ENCODE peak calls at places on chromosomes 6 and 20, in ten cellular contexts. One of them, this sample, is unnamed.

GRCh38 chr20:58984691-58985090 is 3.6 kb downstream of the NELFCD start:
- DNase-seq in neural crest cell: no peak
- DNase-seq in RWPE2: peak
- DNase-seq in choroid plexus epithelial cell: no peak
- DNase-seq in A549: no peak
- DNase-seq in ovary: no peak
- DNase-seq in glutamatergic neuron: no peak
- DNase-seq in astrocyte of the spinal cord: no peak
- DNase-seq in tibial nerve: peak
- DNase-seq in mucosa of descending colon: no peak
- DNase-seq in this sample: no peak

GRCh38 chr6:165634076-165634475 is 29.0 kb downstream of the PDE10A start:
- DNase-seq in astrocyte of the spinal cord: no peak
- DNase-seq in glutamatergic neuron: no peak
- DNase-seq in mucosa of descending colon: no peak
- DNase-seq in ovary: no peak
- DNase-seq in A549: no peak
- DNase-seq in choroid plexus epithelial cell: no peak
- DNase-seq in RWPE2: no peak
- DNase-seq in tibial nerve: no peak
- DNase-seq in neural crest cell: no peak
- DNase-seq in this sample: no peak

GRCh38 chr6:108764580-108764950 is 83.7 kb upstream of the ARMC2 start:
- DNase-seq in A549: no peak
- DNase-seq in tibial nerve: no peak
- DNase-seq in neural crest cell: no peak
- DNase-seq in choroid plexus epithelial cell: no peak
- DNase-seq in glutamatergic neuron: no peak
- DNase-seq in astrocyte of the spinal cord: no peak
- DNase-seq in RWPE2: no peak
- DNase-seq in ovary: no peak
- DNase-seq in mucosa of descending colon: no peak
- DNase-seq in this sample: no peak

GRCh38 chr6:16639689-16640480 is 121.4 kb downstream of the ATXN1 start:
- DNase-seq in mucosa of descending colon: no peak
- DNase-seq in tibial nerve: no peak
- DNase-seq in A549: peak
- DNase-seq in ovary: no peak
- DNase-seq in astrocyte of the spinal cord: peak
- DNase-seq in RWPE2: no peak
- DNase-seq in neural crest cell: no peak
- DNase-seq in glutamatergic neuron: no peak
- DNase-seq in choroid plexus epithelial cell: peak
- DNase-seq in this sample: no peak

GRCh38 chr6:37920667-37921066 is 101.1 kb downstream of the ZFAND3 start:
- DNase-seq in glutamatergic neuron: no peak
- DNase-seq in ovary: no peak
- DNase-seq in tibial nerve: no peak
- DNase-seq in A549: peak
- DNase-seq in RWPE2: no peak
- DNase-seq in neural crest cell: no peak
- DNase-seq in astrocyte of the spinal cord: no peak
- DNase-seq in choroid plexus epithelial cell: no peak
- DNase-seq in mucosa of descending colon: no peak
- DNase-seq in this sample: no peak

GRCh38 chr6:154868143-154868594 is 126.9 kb upstream of the TIAM2 start:
- DNase-seq in RWPE2: no peak
- DNase-seq in mucosa of descending colon: no peak
- DNase-seq in ovary: no peak
- DNase-seq in tibial nerve: no peak
- DNase-seq in astrocyte of the spinal cord: peak
- DNase-seq in A549: peak
- DNase-seq in glutamatergic neuron: no peak
- DNase-seq in choroid plexus epithelial cell: peak
- DNase-seq in neural crest cell: no peak
- DNase-seq in this sample: no peak

GRCh38 chr6:15881150-15881549 is 218.3 kb upstream of the DTNBP1 start:
- DNase-seq in neural crest cell: no peak
- DNase-seq in glutamatergic neuron: no peak
- DNase-seq in choroid plexus epithelial cell: no peak
- DNase-seq in mucosa of descending colon: no peak
- DNase-seq in tibial nerve: no peak
- DNase-seq in ovary: no peak
- DNase-seq in RWPE2: no peak
- DNase-seq in A549: no peak
- DNase-seq in astrocyte of the spinal cord: no peak
- DNase-seq in this sample: no peak

GRCh38 chr20:52192296-52193007 is 873 bp upstream of the ZFP64 start:
- DNase-seq in ovary: no peak
- DNase-seq in tibial nerve: no peak
- DNase-seq in RWPE2: no peak
- DNase-seq in choroid plexus epithelial cell: no peak
- DNase-seq in neural crest cell: no peak
- DNase-seq in mucosa of descending colon: no peak
- DNase-seq in glutamatergic neuron: peak
- DNase-seq in A549: peak
- DNase-seq in astrocyte of the spinal cord: peak
- DNase-seq in this sample: no peak

GRCh38 chr6:154602708-154603107 is 92.2 kb upstream of the CNKSR3 start:
- DNase-seq in mucosa of descending colon: no peak
- DNase-seq in tibial nerve: no peak
- DNase-seq in ovary: no peak
- DNase-seq in choroid plexus epithelial cell: no peak
- DNase-seq in neural crest cell: no peak
- DNase-seq in glutamatergic neuron: no peak
- DNase-seq in RWPE2: no peak
- DNase-seq in astrocyte of the spinal cord: no peak
- DNase-seq in A549: no peak
- DNase-seq in this sample: no peak

GRCh38 chr20:8646026-8646425 is 422.9 kb upstream of the PLCB4 start:
- DNase-seq in mucosa of descending colon: no peak
- DNase-seq in RWPE2: no peak
- DNase-seq in astrocyte of the spinal cord: peak
- DNase-seq in tibial nerve: no peak
- DNase-seq in A549: no peak
- DNase-seq in choroid plexus epithelial cell: no peak
- DNase-seq in glutamatergic neuron: no peak
- DNase-seq in neural crest cell: no peak
- DNase-seq in ovary: no peak
- DNase-seq in this sample: no peak

GRCh38 chr6:4948781-4949450 is 54.9 kb downstream of the RPP40 start:
- DNase-seq in glutamatergic neuron: no peak
- DNase-seq in neural crest cell: no peak
- DNase-seq in A549: no peak
- DNase-seq in tibial nerve: no peak
- DNase-seq in choroid plexus epithelial cell: no peak
- DNase-seq in mucosa of descending colon: no peak
- DNase-seq in astrocyte of the spinal cord: no peak
- DNase-seq in RWPE2: no peak
- DNase-seq in ovary: no peak
- DNase-seq in this sample: peak

GRCh38 chr20:14334306-14334930 is 3.0 kb downstream of the FLRT3 start:
- DNase-seq in A549: peak
- DNase-seq in ovary: peak
- DNase-seq in mucosa of descending colon: no peak
- DNase-seq in choroid plexus epithelial cell: peak
- DNase-seq in neural crest cell: peak
- DNase-seq in glutamatergic neuron: peak
- DNase-seq in RWPE2: no peak
- DNase-seq in astrocyte of the spinal cord: peak
- DNase-seq in tibial nerve: no peak
- DNase-seq in this sample: no peak

GRCh38 chr6:147122823-147123222 is 81.4 kb upstream of the STXBP5 start:
- DNase-seq in RWPE2: no peak
- DNase-seq in astrocyte of the spinal cord: no peak
- DNase-seq in glutamatergic neuron: no peak
- DNase-seq in neural crest cell: no peak
- DNase-seq in tibial nerve: no peak
- DNase-seq in ovary: no peak
- DNase-seq in A549: no peak
- DNase-seq in choroid plexus epithelial cell: no peak
- DNase-seq in mucosa of descending colon: no peak
- DNase-seq in this sample: no peak

GRCh38 chr20:59149678-59150504 is 13.7 kb upstream of the ZNF831 start:
- DNase-seq in glutamatergic neuron: no peak
- DNase-seq in A549: no peak
- DNase-seq in mucosa of descending colon: no peak
- DNase-seq in ovary: no peak
- DNase-seq in RWPE2: peak
- DNase-seq in neural crest cell: no peak
- DNase-seq in tibial nerve: no peak
- DNase-seq in choroid plexus epithelial cell: no peak
- DNase-seq in astrocyte of the spinal cord: no peak
- DNase-seq in this sample: no peak

GRCh38 chr6:87152528-87152950 is 2.8 kb upstream of the ZNF292 start:
- DNase-seq in choroid plexus epithelial cell: peak
- DNase-seq in RWPE2: no peak
- DNase-seq in ovary: no peak
- DNase-seq in glutamatergic neuron: no peak
- DNase-seq in neural crest cell: peak
- DNase-seq in tibial nerve: no peak
- DNase-seq in mucosa of descending colon: no peak
- DNase-seq in A549: no peak
- DNase-seq in astrocyte of the spinal cord: no peak
- DNase-seq in this sample: no peak

GRCh38 chr6:74671558-74672025 is 534.3 kb downstream of the COL12A1 start:
- DNase-seq in mucosa of descending colon: no peak
- DNase-seq in A549: no peak
- DNase-seq in ovary: no peak
- DNase-seq in neural crest cell: no peak
- DNase-seq in astrocyte of the spinal cord: peak
- DNase-seq in choroid plexus epithelial cell: peak
- DNase-seq in RWPE2: no peak
- DNase-seq in tibial nerve: no peak
- DNase-seq in glutamatergic neuron: no peak
- DNase-seq in this sample: no peak

GRCh38 chr6:30213999-30214982 is 1.1 kb upstream of the TRIM26 start:
- DNase-seq in neural crest cell: peak
- DNase-seq in astrocyte of the spinal cord: peak
- DNase-seq in tibial nerve: peak
- DNase-seq in A549: peak
- DNase-seq in mucosa of descending colon: peak
- DNase-seq in glutamatergic neuron: peak
- DNase-seq in ovary: peak
- DNase-seq in RWPE2: no peak
- DNase-seq in choroid plexus epithelial cell: peak
- DNase-seq in this sample: peak
- TF ChIP-seq CTCF in neural crest cell: no peak
- TF ChIP-seq CTCF in astrocyte of the spinal cord: no peak
- TF ChIP-seq CTCF in tibial nerve: no peak
- TF ChIP-seq CTCF in A549: no peak
- TF ChIP-seq CTCF in mucosa of descending colon: no peak
- TF ChIP-seq CTCF in glutamatergic neuron: no peak
- TF ChIP-seq CTCF in ovary: no peak
- TF ChIP-seq CTCF in RWPE2: no peak
- TF ChIP-seq CTCF in choroid plexus epithelial cell: no peak
- TF ChIP-seq CTCF in this sample: no peak

DNA sequence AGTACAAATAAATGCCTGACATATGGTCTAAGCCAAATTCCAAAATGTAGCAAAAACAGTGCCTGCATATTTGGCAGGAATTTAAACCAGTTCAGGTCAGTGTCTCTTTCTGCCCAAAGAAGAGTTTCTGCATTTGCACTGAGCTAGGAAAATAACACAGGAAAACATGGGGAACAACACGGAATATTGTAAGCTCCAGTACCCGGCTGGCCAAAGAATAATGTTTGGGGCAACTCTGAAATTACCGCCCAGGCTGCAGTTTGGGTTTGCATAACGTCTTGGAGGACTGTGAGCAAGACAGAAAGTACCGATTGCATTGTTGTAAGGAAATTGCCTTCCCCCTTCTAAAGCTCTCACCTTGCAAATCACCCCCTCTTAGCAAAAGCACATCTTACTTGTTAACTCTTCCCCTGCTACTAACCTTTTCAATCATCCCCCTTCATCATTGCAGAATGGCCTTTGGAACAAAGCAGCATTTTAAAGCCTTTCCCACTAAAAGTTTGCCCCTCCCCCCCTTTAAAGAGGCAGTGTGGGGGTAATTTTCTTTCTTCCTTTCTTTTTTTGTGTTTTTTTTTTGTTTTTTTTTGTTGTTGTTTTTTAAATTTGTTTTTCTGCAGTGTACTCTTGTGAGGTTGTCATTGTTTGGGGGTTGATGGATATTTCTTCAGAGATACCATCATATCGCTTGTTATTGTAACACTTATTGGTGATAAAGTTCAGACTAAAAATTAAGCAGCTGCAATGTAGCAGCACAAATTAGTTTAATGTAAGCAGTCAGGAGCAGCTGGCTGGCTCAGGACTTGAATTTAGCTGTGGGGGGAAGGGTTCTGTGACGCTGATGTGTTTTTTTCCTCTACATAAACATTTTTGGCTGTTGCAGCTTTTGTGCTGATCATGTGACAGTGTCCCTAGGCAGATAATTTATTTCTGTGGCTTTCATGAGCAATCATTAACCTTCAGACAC is 100.0 kb upstream of the CITED2 start:
- DNase-seq in tibial nerve: peak
- DNase-seq in choroid plexus epithelial cell: peak
- DNase-seq in A549: no peak
- DNase-seq in neural crest cell: no peak
- DNase-seq in mucosa of descending colon: no peak
- DNase-seq in ovary: no peak
- DNase-seq in glutamatergic neuron: no peak
- DNase-seq in astrocyte of the spinal cord: peak
- DNase-seq in RWPE2: no peak
- DNase-seq in this sample: no peak
- TF ChIP-seq CTCF in tibial nerve: no peak
- TF ChIP-seq CTCF in choroid plexus epithelial cell: no peak
- TF ChIP-seq CTCF in A549: no peak
- TF ChIP-seq CTCF in neural crest cell: no peak
- TF ChIP-seq CTCF in mucosa of descending colon: no peak
- TF ChIP-seq CTCF in ovary: no peak
- TF ChIP-seq CTCF in glutamatergic neuron: no peak
- TF ChIP-seq CTCF in astrocyte of the spinal cord: no peak
- TF ChIP-seq CTCF in RWPE2: no peak
- TF ChIP-seq CTCF in this sample: no peak

DNA sequence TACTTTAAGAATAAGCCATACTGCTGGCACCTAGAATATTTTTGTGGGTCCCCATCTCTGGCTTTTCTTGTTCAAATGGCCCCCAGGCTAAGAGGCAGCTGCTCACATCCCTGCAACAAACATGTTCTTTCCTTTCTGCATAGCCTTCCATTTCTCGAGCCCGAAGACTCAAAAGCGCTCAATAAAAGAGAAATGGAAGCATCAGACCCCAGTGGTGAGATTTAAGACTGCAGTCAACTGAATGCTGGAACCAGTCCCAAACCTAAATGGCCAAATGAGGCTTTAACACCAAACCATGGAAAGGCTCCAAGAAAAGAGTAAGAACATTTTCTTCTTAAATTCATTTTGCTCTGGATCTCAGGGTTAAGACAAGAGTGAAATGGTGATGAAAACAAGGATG is 122.1 kb upstream of the TRAF3IP2 start:
- DNase-seq in astrocyte of the spinal cord: peak
- DNase-seq in RWPE2: no peak
- DNase-seq in ovary: no peak
- DNase-seq in neural crest cell: no peak
- DNase-seq in mucosa of descending colon: no peak
- DNase-seq in glutamatergic neuron: no peak
- DNase-seq in A549: no peak
- DNase-seq in choroid plexus epithelial cell: peak
- DNase-seq in tibial nerve: no peak
- DNase-seq in this sample: no peak
- TF ChIP-seq CTCF in astrocyte of the spinal cord: peak
- TF ChIP-seq CTCF in RWPE2: peak
- TF ChIP-seq CTCF in ovary: no peak
- TF ChIP-seq CTCF in neural crest cell: no peak
- TF ChIP-seq CTCF in mucosa of descending colon: no peak
- TF ChIP-seq CTCF in glutamatergic neuron: peak
- TF ChIP-seq CTCF in A549: no peak
- TF ChIP-seq CTCF in choroid plexus epithelial cell: peak
- TF ChIP-seq CTCF in tibial nerve: peak
- TF ChIP-seq CTCF in this sample: peak

GRCh38 chr20:38113401-38114325 is 51.4 kb downstream of the TGM2 start:
- DNase-seq in mucosa of descending colon: no peak
- DNase-seq in tibial nerve: no peak
- DNase-seq in choroid plexus epithelial cell: peak
- DNase-seq in ovary: no peak
- DNase-seq in glutamatergic neuron: no peak
- DNase-seq in astrocyte of the spinal cord: no peak
- DNase-seq in neural crest cell: no peak
- DNase-seq in A549: no peak
- DNase-seq in RWPE2: peak
- DNase-seq in this sample: no peak
- TF ChIP-seq CTCF in mucosa of descending colon: no peak
- TF ChIP-seq CTCF in tibial nerve: no peak
- TF ChIP-seq CTCF in choroid plexus epithelial cell: peak
- TF ChIP-seq CTCF in ovary: no peak
- TF ChIP-seq CTCF in glutamatergic neuron: no peak
- TF ChIP-seq CTCF in astrocyte of the spinal cord: peak
- TF ChIP-seq CTCF in neural crest cell: peak
- TF ChIP-seq CTCF in A549: peak
- TF ChIP-seq CTCF in RWPE2: peak
- TF ChIP-seq CTCF in this sample: no peak

This sample was measured in mesothelial cell of epicardium.